ENCODE peak calls at places on chromosomes 12 and 14, in four cellular contexts. One of them, this sample, is unnamed.

GRCh38 chr12:2619136-2619535 is 175.6 kb upstream of the FKBP4 start:
- DNase-seq in progenitor cell of endocrine pancreas: no peak
- DNase-seq in lower lobe of right lung: no peak
- DNase-seq in cardiac fibroblast: no peak
- DNase-seq in this sample: no peak

GRCh38 chr12:86713121-86713520 is 456.9 kb upstream of the MGAT4C start:
- DNase-seq in cardiac fibroblast: no peak
- DNase-seq in progenitor cell of endocrine pancreas: no peak
- DNase-seq in lower lobe of right lung: no peak
- DNase-seq in this sample: no peak

GRCh38 chr14:78090820-78091219 is 79.4 kb upstream of the NRXN3 start:
- DNase-seq in lower lobe of right lung: no peak
- DNase-seq in progenitor cell of endocrine pancreas: no peak
- DNase-seq in cardiac fibroblast: no peak
- DNase-seq in this sample: no peak

GRCh38 chr12:49647280-49647679 is 23.9 kb downstream of the PRPF40B start:
- DNase-seq in cardiac fibroblast: no peak
- DNase-seq in progenitor cell of endocrine pancreas: no peak
- DNase-seq in lower lobe of right lung: no peak
- DNase-seq in this sample: no peak

GRCh38 chr14:51846631-51847488 is 13.6 kb upstream of the GNG2 start:
- DNase-seq in cardiac fibroblast: peak
- DNase-seq in lower lobe of right lung: peak
- DNase-seq in progenitor cell of endocrine pancreas: peak
- DNase-seq in this sample: no peak

GRCh38 chr12:79326663-79327062 is 364.1 kb downstream of the PAWR start:
- DNase-seq in progenitor cell of endocrine pancreas: no peak
- DNase-seq in cardiac fibroblast: no peak
- DNase-seq in lower lobe of right lung: no peak
- DNase-seq in this sample: no peak

GRCh38 chr14:32020882-32021281 is 56.2 kb upstream of the ARHGAP5 start:
- DNase-seq in lower lobe of right lung: no peak
- DNase-seq in progenitor cell of endocrine pancreas: no peak
- DNase-seq in cardiac fibroblast: no peak
- DNase-seq in this sample: no peak

GRCh38 chr12:53101266-53101665 is 2.0 kb upstream of the SOAT2 start:
- DNase-seq in progenitor cell of endocrine pancreas: no peak
- DNase-seq in cardiac fibroblast: no peak
- DNase-seq in lower lobe of right lung: no peak
- DNase-seq in this sample: no peak

GRCh38 chr12:55982319-55982936 is 8.6 kb downstream of the RAB5B start:
- DNase-seq in progenitor cell of endocrine pancreas: no peak
- DNase-seq in cardiac fibroblast: peak
- DNase-seq in lower lobe of right lung: no peak
- DNase-seq in this sample: no peak

GRCh38 chr12:12518919-12519318 is 43.7 kb downstream of the DUSP16 start:
- DNase-seq in cardiac fibroblast: no peak
- DNase-seq in lower lobe of right lung: no peak
- DNase-seq in progenitor cell of endocrine pancreas: no peak
- DNase-seq in this sample: peak

GRCh38 chr12:130617219-130617618 is 98.9 kb downstream of the RIMBP2 start:
- DNase-seq in progenitor cell of endocrine pancreas: no peak
- DNase-seq in lower lobe of right lung: no peak
- DNase-seq in cardiac fibroblast: no peak
- DNase-seq in this sample: no peak

GRCh38 chr14:51328942-51329350 is 88.9 kb downstream of the TMX1 start:
- DNase-seq in progenitor cell of endocrine pancreas: no peak
- DNase-seq in lower lobe of right lung: no peak
- DNase-seq in cardiac fibroblast: peak
- DNase-seq in this sample: no peak

GRCh38 chr12:11658796-11659195 is 9.3 kb downstream of the ETV6 start:
- DNase-seq in progenitor cell of endocrine pancreas: no peak
- DNase-seq in lower lobe of right lung: no peak
- DNase-seq in cardiac fibroblast: peak
- DNase-seq in this sample: peak

GRCh38 chr12:113425960-113426453 is 3.8 kb downstream of the SDSL start:
- DNase-seq in lower lobe of right lung: peak
- DNase-seq in cardiac fibroblast: no peak
- DNase-seq in progenitor cell of endocrine pancreas: no peak
- DNase-seq in this sample: no peak

GRCh38 chr12:88856201-88856600 is 275.9 kb upstream of the KITLG start:
- DNase-seq in lower lobe of right lung: no peak
- DNase-seq in cardiac fibroblast: no peak
- DNase-seq in progenitor cell of endocrine pancreas: no peak
- DNase-seq in this sample: no peak

GRCh38 chr12:29544428-29545101 is 47.1 kb upstream of the OVCH1 start:
- DNase-seq in cardiac fibroblast: no peak
- DNase-seq in lower lobe of right lung: no peak
- DNase-seq in progenitor cell of endocrine pancreas: no peak
- DNase-seq in this sample: no peak

GRCh38 chr12:125299840-125300239 is 234.6 kb downstream of the AACS start:
- DNase-seq in lower lobe of right lung: no peak
- DNase-seq in progenitor cell of endocrine pancreas: no peak
- DNase-seq in cardiac fibroblast: no peak
- DNase-seq in this sample: no peak

GRCh38 chr12:46825526-46826414 is at the start of gene SLC38A4:
- DNase-seq in cardiac fibroblast: peak
- DNase-seq in lower lobe of right lung: peak
- DNase-seq in progenitor cell of endocrine pancreas: peak
- DNase-seq in this sample: peak

GRCh38 chr12:6830286-6830892 is 2.2 kb downstream of the P3H3 start:
- DNase-seq in progenitor cell of endocrine pancreas: no peak
- DNase-seq in lower lobe of right lung: no peak
- DNase-seq in cardiac fibroblast: no peak
- DNase-seq in this sample: no peak

GRCh38 chr12:65125975-65126374 is 4.9 kb upstream of the WIF1 start:
- DNase-seq in cardiac fibroblast: no peak
- DNase-seq in progenitor cell of endocrine pancreas: no peak
- DNase-seq in lower lobe of right lung: no peak
- DNase-seq in this sample: no peak

GRCh38 chr12:2259368-2259767 is 206.6 kb downstream of the CACNA1C start:
- DNase-seq in progenitor cell of endocrine pancreas: no peak
- DNase-seq in lower lobe of right lung: no peak
- DNase-seq in cardiac fibroblast: peak
- DNase-seq in this sample: no peak

GRCh38 chr12:19168634-19169033 is 39.1 kb downstream of the PLEKHA5 start:
- DNase-seq in lower lobe of right lung: no peak
- DNase-seq in progenitor cell of endocrine pancreas: no peak
- DNase-seq in cardiac fibroblast: no peak
- DNase-seq in this sample: no peak

GRCh38 chr14:32552766-32553165 is 223.7 kb downstream of the AKAP6 start:
- DNase-seq in lower lobe of right lung: no peak
- DNase-seq in progenitor cell of endocrine pancreas: no peak
- DNase-seq in cardiac fibroblast: no peak
- DNase-seq in this sample: no peak

GRCh38 chr14:55780156-55780946 is 200.3 kb downstream of the KTN1 start:
- DNase-seq in cardiac fibroblast: peak
- DNase-seq in progenitor cell of endocrine pancreas: no peak
- DNase-seq in lower lobe of right lung: peak
- DNase-seq in this sample: peak

GRCh38 chr14:32524609-32525391 is 195.7 kb downstream of the AKAP6 start:
- DNase-seq in cardiac fibroblast: peak
- DNase-seq in lower lobe of right lung: no peak
- DNase-seq in progenitor cell of endocrine pancreas: no peak
- DNase-seq in this sample: peak

GRCh38 chr12:121090576-121091125 is 42.0 kb upstream of the P2RX7 start:
- DNase-seq in cardiac fibroblast: no peak
- DNase-seq in lower lobe of right lung: no peak
- DNase-seq in progenitor cell of endocrine pancreas: no peak
- DNase-seq in this sample: no peak

GRCh38 chr12:121088208-121088585 is 44.5 kb upstream of the P2RX7 start:
- DNase-seq in progenitor cell of endocrine pancreas: no peak
- DNase-seq in cardiac fibroblast: no peak
- DNase-seq in lower lobe of right lung: no peak
- DNase-seq in this sample: no peak

GRCh38 chr12:121089813-121090430 is 42.8 kb upstream of the P2RX7 start:
- DNase-seq in progenitor cell of endocrine pancreas: no peak
- DNase-seq in cardiac fibroblast: no peak
- DNase-seq in lower lobe of right lung: no peak
- DNase-seq in this sample: no peak

GRCh38 chr12:121087467-121088207 is 45.0 kb upstream of the P2RX7 start:
- DNase-seq in cardiac fibroblast: no peak
- DNase-seq in progenitor cell of endocrine pancreas: no peak
- DNase-seq in lower lobe of right lung: no peak
- DNase-seq in this sample: no peak

GRCh38 chr12:121089031-121089812 is 43.5 kb upstream of the P2RX7 start:
- DNase-seq in lower lobe of right lung: no peak
- DNase-seq in progenitor cell of endocrine pancreas: no peak
- DNase-seq in cardiac fibroblast: no peak
- DNase-seq in this sample: no peak
- TF ChIP-seq CTCF in lower lobe of right lung: no peak
- TF ChIP-seq CTCF in progenitor cell of endocrine pancreas: no peak
- TF ChIP-seq CTCF in cardiac fibroblast: no peak
- TF ChIP-seq CTCF in this sample: no peak

GRCh38 chr12:108517288-108518100 is 2.4 kb downstream of the FICD start:
- DNase-seq in lower lobe of right lung: no peak
- DNase-seq in cardiac fibroblast: no peak
- DNase-seq in progenitor cell of endocrine pancreas: no peak
- DNase-seq in this sample: no peak

GRCh38 chr12:108518101-108518715 is 3.1 kb downstream of the FICD start:
- DNase-seq in lower lobe of right lung: no peak
- DNase-seq in cardiac fibroblast: no peak
- DNase-seq in progenitor cell of endocrine pancreas: no peak
- DNase-seq in this sample: no peak

GRCh38 chr12:108518716-108519496 is 3.8 kb downstream of the FICD start:
- DNase-seq in progenitor cell of endocrine pancreas: no peak
- DNase-seq in lower lobe of right lung: no peak
- DNase-seq in cardiac fibroblast: no peak
- DNase-seq in this sample: no peak

GRCh38 chr12:108516511-108517275 is 1.6 kb downstream of the FICD start:
- DNase-seq in progenitor cell of endocrine pancreas: no peak
- DNase-seq in lower lobe of right lung: no peak
- DNase-seq in cardiac fibroblast: no peak
- DNase-seq in this sample: no peak

DNA sequence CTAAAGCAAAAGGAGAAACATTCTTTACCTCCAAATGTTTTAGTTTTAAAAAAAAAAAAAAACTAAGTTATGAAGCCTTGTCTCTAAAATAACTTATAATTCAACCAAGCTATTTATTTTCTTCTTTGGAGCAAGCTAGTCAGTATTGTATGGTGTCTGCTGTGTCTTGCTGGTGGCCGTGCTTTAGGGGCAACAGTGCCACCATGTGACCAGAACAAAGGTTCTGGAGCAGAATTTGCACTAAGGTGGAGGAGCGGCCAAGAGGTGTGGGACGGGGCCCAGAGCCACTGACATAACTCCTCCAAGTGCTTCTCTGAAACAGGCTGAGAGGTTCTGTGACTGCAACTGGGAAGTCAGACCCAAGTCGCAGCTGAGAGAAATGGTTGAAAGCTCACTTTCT is 4.5 kb downstream of the FICD start:
- DNase-seq in lower lobe of right lung: no peak
- DNase-seq in progenitor cell of endocrine pancreas: no peak
- DNase-seq in cardiac fibroblast: no peak
- DNase-seq in this sample: no peak
- TF ChIP-seq CTCF in lower lobe of right lung: no peak
- TF ChIP-seq CTCF in progenitor cell of endocrine pancreas: peak
- TF ChIP-seq CTCF in cardiac fibroblast: no peak
- TF ChIP-seq CTCF in this sample: peak

DNA sequence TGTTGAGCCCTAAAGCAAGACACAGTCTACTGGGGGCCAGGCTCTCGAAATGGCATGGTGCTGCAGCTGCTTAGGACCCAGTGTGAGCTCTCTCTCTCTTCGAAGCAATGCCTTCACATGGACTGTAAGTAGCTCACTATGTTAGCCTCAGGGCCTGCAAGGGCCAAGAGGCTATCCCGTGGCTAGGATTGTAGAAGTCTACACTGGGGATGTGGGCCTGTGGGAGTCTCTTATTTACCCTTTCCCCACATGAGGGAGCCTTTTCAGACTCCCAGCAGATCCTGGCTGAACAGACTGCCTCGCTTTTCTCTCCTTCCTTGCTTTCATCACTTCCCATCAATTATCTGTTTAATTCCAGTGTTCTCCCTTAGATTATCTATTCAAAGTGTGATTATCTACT is 101.4 kb downstream of the GPR65 start:
- DNase-seq in progenitor cell of endocrine pancreas: no peak
- DNase-seq in lower lobe of right lung: no peak
- DNase-seq in cardiac fibroblast: no peak
- DNase-seq in this sample: no peak
- TF ChIP-seq CTCF in progenitor cell of endocrine pancreas: no peak
- TF ChIP-seq CTCF in lower lobe of right lung: no peak
- TF ChIP-seq CTCF in cardiac fibroblast: no peak
- TF ChIP-seq CTCF in this sample: no peak

GRCh38 chr12:57726884-57727757 is 11.4 kb downstream of the AGAP2 start:
- DNase-seq in cardiac fibroblast: peak
- DNase-seq in progenitor cell of endocrine pancreas: peak
- DNase-seq in lower lobe of right lung: peak
- DNase-seq in this sample: peak
- TF ChIP-seq CTCF in cardiac fibroblast: peak
- TF ChIP-seq CTCF in progenitor cell of endocrine pancreas: no peak
- TF ChIP-seq CTCF in lower lobe of right lung: peak
- TF ChIP-seq CTCF in this sample: peak

DNA sequence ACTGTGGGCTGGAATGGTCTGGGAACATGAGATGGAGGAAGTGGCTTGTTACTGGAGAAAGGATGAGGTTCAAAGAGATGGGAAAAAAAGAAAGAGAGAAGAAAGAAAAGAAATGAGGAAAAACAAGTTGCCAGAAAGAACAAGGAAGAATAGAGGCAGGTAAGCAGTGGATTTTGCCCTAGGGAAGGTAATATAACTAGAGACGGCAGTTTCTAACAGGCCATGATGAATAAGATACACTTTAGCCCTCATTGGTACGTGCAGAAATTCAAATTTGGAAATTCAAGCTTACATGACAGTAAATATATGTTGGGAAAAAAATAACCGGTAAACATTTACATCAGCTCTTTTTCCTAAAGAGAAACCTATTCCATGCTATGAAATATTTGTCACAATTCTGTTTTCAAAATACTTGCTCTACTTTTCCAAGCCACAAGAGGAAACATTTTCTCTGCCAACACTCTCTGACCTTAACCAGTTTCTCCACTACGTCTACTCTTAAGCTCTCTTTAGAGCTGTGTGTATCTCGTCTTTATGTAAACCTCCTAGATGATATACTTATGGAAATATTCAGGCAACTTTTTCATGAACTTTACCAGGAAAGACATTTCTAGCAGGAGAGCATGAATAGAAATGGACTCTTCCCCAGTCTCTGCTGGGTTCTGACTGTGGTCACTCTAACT is 268.9 kb upstream of the BTG1 start:
- DNase-seq in cardiac fibroblast: peak
- DNase-seq in progenitor cell of endocrine pancreas: no peak
- DNase-seq in lower lobe of right lung: no peak
- DNase-seq in this sample: no peak
- TF ChIP-seq CTCF in cardiac fibroblast: no peak
- TF ChIP-seq CTCF in progenitor cell of endocrine pancreas: no peak
- TF ChIP-seq CTCF in lower lobe of right lung: no peak
- TF ChIP-seq CTCF in this sample: no peak

GRCh38 chr14:74946659-74947281 is 8.6 kb downstream of the PGF start:
- DNase-seq in cardiac fibroblast: no peak
- DNase-seq in progenitor cell of endocrine pancreas: no peak
- DNase-seq in lower lobe of right lung: no peak
- DNase-seq in this sample: no peak
- TF ChIP-seq CTCF in cardiac fibroblast: no peak
- TF ChIP-seq CTCF in progenitor cell of endocrine pancreas: peak
- TF ChIP-seq CTCF in lower lobe of right lung: peak
- TF ChIP-seq CTCF in this sample: no peak

GRCh38 chr14:106831322-106831720 is 1304.9 kb downstream of the TMEM121 start:
- DNase-seq in progenitor cell of endocrine pancreas: no peak
- DNase-seq in cardiac fibroblast: no peak
- DNase-seq in lower lobe of right lung: peak
- DNase-seq in this sample: no peak
- TF ChIP-seq CTCF in progenitor cell of endocrine pancreas: no peak
- TF ChIP-seq CTCF in cardiac fibroblast: peak
- TF ChIP-seq CTCF in lower lobe of right lung: peak
- TF ChIP-seq CTCF in this sample: peak